ENCODE peak calls at places on chromosomes 1 and 21, in four cellular contexts. O is HFF-Myc, L is neural progenitor cell, H is astrocyte of the cerebellum. M is an unnamed sample.

GRCh38 chr21:15066231-15066577 is 1.4 kb upstream of the NRIP1 start:
- DNase-seq in L (no peak), H (no peak), O (no peak), M (no peak)

GRCh38 chr1:25744140-25744581 is 55.8 kb upstream of the SELENON start:
- DNase-seq in O (peak), H (no peak), L (peak), M (no peak)

GRCh38 chr1:51875291-51875772 is 3.2 kb downstream of the NRDC start:
- DNase-seq in H (no peak), O (no peak), L (no peak), M (no peak)

GRCh38 chr1:31792541-31792940 is 23.3 kb downstream of the SPOCD1 start:
- DNase-seq in H (no peak), O (no peak), L (no peak), M (no peak)

GRCh38 chr1:222241410-222241809 is 306.5 kb downstream of the HHIPL2 start:
- DNase-seq in H (no peak), O (no peak), L (no peak), M (no peak)

GRCh38 chr1:3671371-3672180 is 19.3 kb downstream of the TP73 start:
- DNase-seq in H (no peak), L (no peak), O (no peak), M (no peak)

GRCh38 chr1:96487404-96487803 is 234.2 kb upstream of the PTBP2 start:
- DNase-seq in O (no peak), L (no peak), H (no peak), M (no peak)

GRCh38 chr1:26275580-26276431 is 4.1 kb upstream of the SH3BGRL3 start:
- DNase-seq in H (peak), O (peak), L (peak), M (peak)

GRCh38 chr1:11535316-11535715 is 56.4 kb downstream of the DISP3 start:
- DNase-seq in L (no peak), O (no peak), H (no peak), M (no peak)

GRCh38 chr1:206757524-206758266 is 12.9 kb upstream of the IL19 start:
- DNase-seq in L (no peak), O (no peak), H (no peak), M (no peak)

GRCh38 chr1:186188004-186188539 is 187.0 kb downstream of the TPR start:
- DNase-seq in L (no peak), H (peak), O (peak), M (peak)

GRCh38 chr1:169604781-169605560 is 18.7 kb upstream of the F5 start:
- DNase-seq in H (no peak), O (no peak), L (no peak), M (no peak)

GRCh38 chr1:201810466-201811216 is 18.3 kb upstream of the IPO9 start:
- DNase-seq in H (no peak), O (no peak), L (no peak), M (no peak)

GRCh38 chr21:45456014-45456835 is 51.3 kb downstream of the COL18A1 start:
- DNase-seq in L (no peak), O (no peak), H (no peak), M (no peak)

GRCh38 chr1:28815533-28815932 is 3.6 kb downstream of the OPRD1 start:
- DNase-seq in H (no peak), L (peak), O (no peak), M (no peak)

GRCh38 chr1:220983877-220984635 is 104.8 kb downstream of the HLX start:
- DNase-seq in H (no peak), O (no peak), L (peak), M (no peak)

GRCh38 chr1:175580351-175580750 is 163.0 kb downstream of the TNR start:
- DNase-seq in L (peak), H (no peak), O (no peak), M (no peak)

GRCh38 chr1:175572932-175573871 is 170.2 kb downstream of the TNR start:
- DNase-seq in O (no peak), H (no peak), L (no peak), M (no peak)

GRCh38 chr1:175576870-175577269 is 166.5 kb downstream of the TNR start:
- DNase-seq in H (no peak), L (no peak), O (no peak), M (no peak)
- TF ChIP-seq CTCF in H (no peak), L (no peak), O (no peak), M (no peak)

GRCh38 chr1:118978914-118979701 is 9.0 kb downstream of the TBX15 start:
- DNase-seq in L (peak), H (no peak), O (no peak), M (no peak)
- H3K4me3 ChIP-seq in L (peak), H (peak), O (no peak), M (peak)

GRCh38 chr1:5620997-5621396 is 371.2 kb downstream of the NPHP4 start:
- DNase-seq in O (no peak), L (peak), H (no peak), M (no peak)
- TF ChIP-seq CTCF in O (no peak), L (peak), H (no peak), M (no peak)

GRCh38 chr1:23557471-23558124 is 1.7 kb downstream of the ID3 start:
- DNase-seq in L (no peak), H (no peak), O (no peak), M (no peak)

GRCh38 chr1:23555225-23555801 is 4.0 kb downstream of the ID3 start:
- DNase-seq in O (no peak), L (peak), H (no peak), M (no peak)

GRCh38 chr1:23554481-23555224 is 4.6 kb downstream of the ID3 start:
- DNase-seq in L (peak), H (peak), O (no peak), M (no peak)

GRCh38 chr1:23556661-23557470 is 2.4 kb downstream of the ID3 start:
- DNase-seq in H (peak), O (no peak), L (peak), M (no peak)

DNA sequence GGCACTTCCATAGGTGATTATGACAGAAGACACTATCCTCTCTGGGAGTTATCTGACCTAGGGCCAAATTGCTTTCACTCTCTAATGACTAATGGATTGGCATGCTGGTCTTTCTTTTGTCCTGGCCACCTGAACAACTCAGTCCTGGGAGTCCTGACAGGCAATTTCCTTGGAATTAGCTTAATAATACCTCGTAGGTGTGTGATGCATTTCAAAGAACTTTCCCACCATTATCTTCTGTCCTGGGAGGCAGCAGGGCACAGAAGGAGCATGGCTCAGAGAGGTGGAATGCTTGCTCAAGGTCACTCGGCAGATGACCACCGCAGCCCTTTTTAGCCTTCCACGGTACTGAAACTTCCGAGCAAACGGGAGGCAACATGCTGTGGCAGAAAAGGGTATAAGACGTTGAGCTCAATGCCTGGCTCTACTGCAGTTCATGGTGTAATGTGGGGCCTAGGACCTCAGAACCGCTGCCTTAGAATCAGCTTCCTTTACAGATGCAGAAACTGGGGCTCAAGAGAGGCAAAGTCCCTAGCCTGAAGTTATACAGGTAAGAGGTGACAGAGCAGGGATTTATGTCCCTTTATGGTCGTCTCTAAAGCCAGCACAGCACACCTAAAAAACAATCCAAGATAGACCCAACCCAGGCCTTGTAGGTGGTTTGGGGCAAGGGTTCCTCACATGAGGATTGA is 3.2 kb downstream of the ID3 start:
- DNase-seq in H (peak), L (peak), O (no peak), M (no peak)
- H3K4me3 ChIP-seq in H (peak), L (peak), O (peak), M (no peak)

GRCh38 chr1:151346769-151347522 is at the start of gene RFX5:
- DNase-seq in L (peak), O (peak), H (peak), M (peak)
- TF ChIP-seq CTCF in L (no peak), O (no peak), H (no peak), M (no peak)

DNA sequence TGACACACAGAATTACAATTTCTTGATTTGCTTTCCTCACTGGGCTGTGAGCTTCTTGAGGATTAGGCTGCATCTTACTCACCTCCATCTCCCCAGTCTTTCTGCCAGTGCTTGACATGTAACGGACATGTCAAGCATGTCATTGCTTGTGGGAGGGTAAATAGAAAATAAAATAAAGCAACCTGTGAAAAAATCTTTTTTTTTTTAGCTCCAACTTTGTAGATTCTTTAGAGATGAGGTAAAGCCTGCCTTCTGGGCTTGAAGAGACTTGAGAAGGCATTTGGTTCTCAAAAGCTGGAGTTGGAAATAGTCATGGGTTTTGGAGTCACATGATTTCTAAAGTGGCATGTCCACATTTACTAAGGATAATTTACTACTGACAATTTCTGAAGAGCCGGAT is 158.1 kb downstream of the PLXNA2 start:
- DNase-seq in O (no peak), H (no peak), L (no peak), M (no peak)
- H3K4me3 ChIP-seq in O (no peak), H (no peak), L (no peak), M (peak)

GRCh38 chr1:62528015-62528414 is 69.3 kb upstream of the ANGPTL3 start:
- DNase-seq in O (no peak), L (no peak), H (no peak), M (no peak)

GRCh38 chr1:62529227-62529626 is 68.1 kb upstream of the ANGPTL3 start:
- DNase-seq in H (no peak), L (no peak), O (no peak), M (no peak)

DNA sequence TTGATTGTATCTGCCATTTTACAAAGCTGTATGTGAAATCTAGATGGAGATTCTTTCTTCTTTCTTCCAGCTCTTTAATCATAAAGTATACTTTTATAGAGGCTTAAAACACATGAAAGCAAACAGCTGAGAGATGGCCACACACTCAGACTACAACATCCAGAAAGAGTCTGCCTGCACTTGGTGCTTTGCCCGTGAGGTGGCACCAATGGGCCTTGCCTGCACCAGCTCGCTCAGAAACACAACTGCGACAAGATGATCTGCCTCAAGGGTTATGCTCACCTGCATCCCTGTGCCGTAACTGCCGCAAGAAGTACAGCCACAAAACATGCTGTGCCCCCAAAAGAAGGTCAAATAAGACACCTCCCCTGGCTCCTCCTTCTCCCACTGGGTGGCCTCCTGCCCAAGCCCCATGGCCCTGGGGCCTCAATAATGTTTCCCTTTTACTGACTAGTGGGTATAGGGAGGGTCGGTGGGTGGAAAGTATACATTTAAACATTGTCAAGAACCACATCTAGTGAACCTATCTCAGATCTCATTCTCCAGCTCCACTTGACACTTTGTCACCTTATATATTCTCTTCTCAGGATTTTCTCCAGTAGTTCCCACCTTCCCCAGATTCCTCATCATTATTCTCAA is 66.7 kb upstream of the ANGPTL3 start:
- DNase-seq in O (peak), L (peak), H (peak), M (no peak)
- TF ChIP-seq CTCF in O (peak), L (peak), H (peak), M (peak)

DNA sequence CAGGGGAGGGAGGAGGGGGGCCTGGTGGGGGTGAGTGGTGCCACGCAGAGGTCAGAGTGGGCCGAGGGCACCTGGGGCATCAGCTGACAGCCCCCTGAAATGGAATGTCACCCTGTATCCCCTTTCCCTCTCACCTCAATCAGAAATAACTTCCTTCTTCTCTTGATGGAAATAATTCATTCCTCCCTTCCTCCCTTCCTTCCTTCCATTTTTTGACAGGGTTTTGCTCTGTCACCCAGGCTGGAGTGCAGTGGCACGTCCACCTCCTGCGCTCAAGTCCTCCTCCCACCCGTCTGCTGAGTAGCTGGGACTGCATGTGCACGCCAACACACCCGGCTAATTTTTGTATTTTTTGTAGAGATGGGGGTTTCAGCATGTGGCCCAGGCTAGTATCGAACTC is 48.4 kb upstream of the LRRC3 start:
- DNase-seq in O (no peak), H (no peak), L (no peak), M (no peak)
- H3K4me3 ChIP-seq in O (no peak), H (no peak), L (no peak), M (no peak)